ENCODE peak calls at places on chromosomes 12 and 14, in five cellular contexts. One of them, this sample, is unnamed. For H3K4me1, the result is how much of the 10 kb centered on the place peaks cover.

GRCh38 chr12:102740157-102741032 is 176.6 kb downstream of the PAH start:
- DNase-seq in ovary: no peak
- DNase-seq in upper lobe of right lung: no peak
- DNase-seq in PC-3: peak
- DNase-seq in tibial artery: no peak
- DNase-seq in this sample: no peak

GRCh38 chr14:30826070-30826469 is 48.3 kb upstream of the COCH start:
- DNase-seq in tibial artery: no peak
- DNase-seq in upper lobe of right lung: no peak
- DNase-seq in ovary: no peak
- DNase-seq in PC-3: no peak
- DNase-seq in this sample: no peak

GRCh38 chr12:65536876-65537661 is 258.6 kb downstream of the MSRB3 start:
- DNase-seq in upper lobe of right lung: no peak
- DNase-seq in tibial artery: peak
- DNase-seq in PC-3: peak
- DNase-seq in ovary: no peak
- DNase-seq in this sample: peak

GRCh38 chr12:112833272-112833671 is 41.7 kb downstream of the RPH3A start:
- DNase-seq in ovary: no peak
- DNase-seq in tibial artery: no peak
- DNase-seq in PC-3: no peak
- DNase-seq in upper lobe of right lung: no peak
- DNase-seq in this sample: no peak

GRCh38 chr12:26125451-26126339 is 858 bp upstream of the BHLHE41 start:
- DNase-seq in PC-3: peak
- DNase-seq in ovary: peak
- DNase-seq in tibial artery: peak
- DNase-seq in upper lobe of right lung: peak
- DNase-seq in this sample: peak

GRCh38 chr12:48814313-48815280 is 3.7 kb upstream of the CACNB3 start:
- DNase-seq in PC-3: peak
- DNase-seq in upper lobe of right lung: peak
- DNase-seq in tibial artery: peak
- DNase-seq in ovary: peak
- DNase-seq in this sample: peak

GRCh38 chr14:35682802-35683201 is 126.3 kb downstream of the RALGAPA1 start:
- DNase-seq in PC-3: no peak
- DNase-seq in tibial artery: no peak
- DNase-seq in upper lobe of right lung: no peak
- DNase-seq in ovary: no peak
- DNase-seq in this sample: no peak

GRCh38 chr12:120822832-120823503 is 81.2 kb downstream of the SPPL3 start:
- DNase-seq in ovary: no peak
- DNase-seq in tibial artery: no peak
- DNase-seq in PC-3: no peak
- DNase-seq in upper lobe of right lung: no peak
- DNase-seq in this sample: no peak

GRCh38 chr14:77139540-77140342 is 1.9 kb downstream of the ZDHHC22 start:
- DNase-seq in tibial artery: peak
- DNase-seq in upper lobe of right lung: no peak
- DNase-seq in ovary: no peak
- DNase-seq in PC-3: peak
- DNase-seq in this sample: no peak

GRCh38 chr12:23757541-23757962 is 191.9 kb downstream of the SOX5 start:
- DNase-seq in upper lobe of right lung: no peak
- DNase-seq in tibial artery: no peak
- DNase-seq in PC-3: no peak
- DNase-seq in ovary: no peak
- DNase-seq in this sample: no peak

GRCh38 chr14:52188381-52188780 is 79.1 kb upstream of the PTGDR start:
- DNase-seq in PC-3: peak
- DNase-seq in upper lobe of right lung: no peak
- DNase-seq in tibial artery: no peak
- DNase-seq in ovary: no peak
- DNase-seq in this sample: no peak

GRCh38 chr12:91978143-91978542 is 167.5 kb downstream of the BTG1 start:
- DNase-seq in tibial artery: no peak
- DNase-seq in ovary: no peak
- DNase-seq in upper lobe of right lung: no peak
- DNase-seq in PC-3: no peak
- DNase-seq in this sample: no peak

GRCh38 chr12:72272731-72273498 is 745 bp downstream of the TRHDE start:
- DNase-seq in upper lobe of right lung: peak
- DNase-seq in PC-3: peak
- DNase-seq in ovary: peak
- DNase-seq in tibial artery: peak
- DNase-seq in this sample: peak

GRCh38 chr14:67569651-67570290 is 30.3 kb downstream of the PIGH start:
- DNase-seq in ovary: no peak
- DNase-seq in tibial artery: peak
- DNase-seq in PC-3: no peak
- DNase-seq in upper lobe of right lung: peak
- DNase-seq in this sample: no peak

GRCh38 chr14:53409974-53410373 is 256.9 kb upstream of the DDHD1 start:
- DNase-seq in tibial artery: no peak
- DNase-seq in ovary: no peak
- DNase-seq in PC-3: no peak
- DNase-seq in upper lobe of right lung: no peak
- DNase-seq in this sample: peak

GRCh38 chr12:115437061-115437567 is 753.1 kb upstream of the TBX3 start:
- DNase-seq in ovary: no peak
- DNase-seq in tibial artery: no peak
- DNase-seq in PC-3: no peak
- DNase-seq in upper lobe of right lung: no peak
- DNase-seq in this sample: no peak

GRCh38 chr14:22560638-22561365 is 28.2 kb downstream of the DAD1 start:
- DNase-seq in upper lobe of right lung: no peak
- DNase-seq in ovary: no peak
- DNase-seq in tibial artery: no peak
- DNase-seq in PC-3: peak
- DNase-seq in this sample: no peak

GRCh38 chr12:131025234-131025633 is 71.5 kb downstream of the ADGRD1 start:
- DNase-seq in upper lobe of right lung: no peak
- DNase-seq in tibial artery: no peak
- DNase-seq in ovary: no peak
- DNase-seq in PC-3: no peak
- DNase-seq in this sample: no peak

GRCh38 chr12:16361142-16361783 is 13.8 kb downstream of the MGST1 start:
- DNase-seq in ovary: no peak
- DNase-seq in tibial artery: no peak
- DNase-seq in PC-3: no peak
- DNase-seq in upper lobe of right lung: no peak
- DNase-seq in this sample: no peak

GRCh38 chr14:64937176-64937820 is 5.2 kb downstream of the GPX2 start:
- DNase-seq in ovary: no peak
- DNase-seq in tibial artery: no peak
- DNase-seq in upper lobe of right lung: no peak
- DNase-seq in PC-3: no peak
- DNase-seq in this sample: no peak

GRCh38 chr12:517538-517937 is 57.8 kb downstream of the B4GALNT3 start:
- DNase-seq in ovary: no peak
- DNase-seq in tibial artery: no peak
- DNase-seq in upper lobe of right lung: no peak
- DNase-seq in PC-3: no peak
- DNase-seq in this sample: no peak

GRCh38 chr14:95226801-95227200 is 69.5 kb upstream of the DICER1 start:
- DNase-seq in PC-3: no peak
- DNase-seq in tibial artery: no peak
- DNase-seq in upper lobe of right lung: no peak
- DNase-seq in ovary: no peak
- DNase-seq in this sample: no peak

GRCh38 chr14:74251546-74252030 is 12.3 kb downstream of the VSX2 start:
- DNase-seq in ovary: peak
- DNase-seq in PC-3: peak
- DNase-seq in tibial artery: peak
- DNase-seq in upper lobe of right lung: peak
- DNase-seq in this sample: peak

GRCh38 chr12:112252184-112252583 is 126.8 kb downstream of the TRAFD1 start:
- DNase-seq in ovary: no peak
- DNase-seq in PC-3: peak
- DNase-seq in upper lobe of right lung: no peak
- DNase-seq in tibial artery: no peak
- DNase-seq in this sample: no peak

GRCh38 chr14:76473381-76474263 is 97.7 kb downstream of the ESRRB start:
- DNase-seq in ovary: no peak
- DNase-seq in upper lobe of right lung: peak
- DNase-seq in PC-3: no peak
- DNase-seq in tibial artery: no peak
- DNase-seq in this sample: no peak

GRCh38 chr12:16609140-16609539 is 3.2 kb upstream of the LMO3 start:
- DNase-seq in ovary: no peak
- DNase-seq in upper lobe of right lung: no peak
- DNase-seq in PC-3: peak
- DNase-seq in tibial artery: no peak
- DNase-seq in this sample: no peak

GRCh38 chr14:71395151-71395604 is 487.9 kb downstream of the PCNX1 start:
- DNase-seq in upper lobe of right lung: no peak
- DNase-seq in PC-3: no peak
- DNase-seq in tibial artery: no peak
- DNase-seq in ovary: no peak
- DNase-seq in this sample: no peak

GRCh38 chr12:80847575-80847974 is 90.2 kb downstream of the LIN7A start:
- DNase-seq in ovary: no peak
- DNase-seq in upper lobe of right lung: no peak
- DNase-seq in tibial artery: no peak
- DNase-seq in PC-3: no peak
- DNase-seq in this sample: no peak

GRCh38 chr12:49233842-49234526 is 30.9 kb upstream of the TUBA1C start:
- DNase-seq in upper lobe of right lung: peak
- DNase-seq in tibial artery: peak
- DNase-seq in PC-3: no peak
- DNase-seq in ovary: peak
- DNase-seq in this sample: no peak

GRCh38 chr14:22194669-22195068 is 394.4 kb downstream of the DAD1 start:
- DNase-seq in tibial artery: no peak
- DNase-seq in ovary: no peak
- DNase-seq in upper lobe of right lung: no peak
- DNase-seq in PC-3: no peak
- DNase-seq in this sample: no peak

GRCh38 chr14:62209287-62209899 is 447.2 kb downstream of the SNAPC1 start:
- DNase-seq in PC-3: peak
- DNase-seq in ovary: no peak
- DNase-seq in upper lobe of right lung: no peak
- DNase-seq in tibial artery: no peak
- DNase-seq in this sample: peak

GRCh38 chr14:42140831-42141279 is 534.2 kb downstream of the LRFN5 start:
- DNase-seq in ovary: no peak
- DNase-seq in PC-3: peak
- DNase-seq in tibial artery: no peak
- DNase-seq in upper lobe of right lung: no peak
- DNase-seq in this sample: peak

GRCh38 chr14:23323838-23324454 is 2.7 kb downstream of the PABPN1 start:
- DNase-seq in upper lobe of right lung: no peak
- DNase-seq in PC-3: no peak
- DNase-seq in tibial artery: no peak
- DNase-seq in ovary: no peak
- DNase-seq in this sample: no peak

GRCh38 chr12:19575307-19576243 is 136.3 kb downstream of the AEBP2 start:
- DNase-seq in tibial artery: no peak
- DNase-seq in PC-3: peak
- DNase-seq in ovary: peak
- DNase-seq in upper lobe of right lung: no peak
- DNase-seq in this sample: peak

GRCh38 chr12:93200291-93200917 is 177.3 kb upstream of the NUDT4 start:
- DNase-seq in ovary: no peak
- DNase-seq in PC-3: no peak
- DNase-seq in upper lobe of right lung: no peak
- DNase-seq in tibial artery: no peak
- DNase-seq in this sample: no peak

GRCh38 chr12:107025691-107026090 is 38.7 kb upstream of the MTERF2 start:
- DNase-seq in tibial artery: no peak
- DNase-seq in PC-3: peak
- DNase-seq in ovary: no peak
- DNase-seq in upper lobe of right lung: no peak
- DNase-seq in this sample: peak

GRCh38 chr12:107032266-107032665 is 45.3 kb upstream of the MTERF2 start:
- DNase-seq in tibial artery: no peak
- DNase-seq in upper lobe of right lung: no peak
- DNase-seq in PC-3: no peak
- DNase-seq in ovary: no peak
- DNase-seq in this sample: no peak

DNA sequence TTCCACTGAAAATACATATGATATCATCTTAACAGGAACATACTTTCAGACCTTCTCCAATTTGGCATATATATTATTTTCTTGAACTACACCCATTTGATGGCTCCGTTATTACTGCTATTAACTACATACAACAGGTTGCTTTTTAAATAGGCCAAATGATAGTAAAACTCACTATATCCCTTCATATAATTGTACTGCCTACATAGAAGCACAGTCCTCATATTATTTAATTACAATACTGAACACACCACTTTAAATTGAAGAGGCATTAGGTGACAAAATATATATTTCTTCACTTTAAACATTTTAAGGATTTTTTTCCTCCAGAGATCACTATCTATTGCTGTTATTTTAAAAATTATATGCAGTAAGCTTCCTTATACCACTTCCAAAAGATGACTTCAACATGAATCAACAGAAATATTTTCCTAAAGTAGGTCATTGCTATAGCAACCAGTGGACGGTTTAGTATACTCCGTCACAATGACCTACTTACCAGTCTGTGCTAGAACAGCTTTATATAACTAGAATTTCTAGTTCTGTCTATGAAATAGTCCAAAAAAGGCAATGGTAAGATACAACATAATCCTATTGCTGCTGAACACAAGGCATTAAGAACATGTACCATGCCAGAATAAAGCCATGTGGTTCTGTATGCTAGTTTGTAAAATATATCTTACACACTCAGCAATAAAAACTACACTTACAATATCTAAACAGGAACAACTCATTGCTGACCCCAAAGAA is 40.5 kb upstream of the MTERF2 start:
- DNase-seq in upper lobe of right lung: no peak
- DNase-seq in PC-3: peak
- DNase-seq in tibial artery: no peak
- DNase-seq in ovary: no peak
- DNase-seq in this sample: peak
- H3K4me1 ChIP-seq in upper lobe of right lung: under half
- H3K4me1 ChIP-seq in PC-3: under half
- H3K4me1 ChIP-seq in tibial artery: under half
- H3K4me1 ChIP-seq in ovary: under half
- H3K4me1 ChIP-seq in this sample: under half

GRCh38 chr14:92952497-92953298 is 29.7 kb downstream of the CHGA start:
- DNase-seq in tibial artery: peak
- DNase-seq in ovary: no peak
- DNase-seq in PC-3: no peak
- DNase-seq in upper lobe of right lung: peak
- DNase-seq in this sample: no peak
- H3K4me1 ChIP-seq in tibial artery: under half
- H3K4me1 ChIP-seq in ovary: under half
- H3K4me1 ChIP-seq in PC-3: under half
- H3K4me1 ChIP-seq in upper lobe of right lung: under half
- H3K4me1 ChIP-seq in this sample: under half

GRCh38 chr12:14387472-14387871 is 22.0 kb downstream of the ATF7IP start:
- DNase-seq in ovary: no peak
- DNase-seq in upper lobe of right lung: no peak
- DNase-seq in tibial artery: no peak
- DNase-seq in PC-3: no peak
- DNase-seq in this sample: no peak
- H3K4me1 ChIP-seq in ovary: under half
- H3K4me1 ChIP-seq in upper lobe of right lung: under half
- H3K4me1 ChIP-seq in tibial artery: under half
- H3K4me1 ChIP-seq in PC-3: under half
- H3K4me1 ChIP-seq in this sample: under half

GRCh38 chr12:90925562-90925961 is 29.4 kb downstream of the CCER1 start:
- DNase-seq in PC-3: no peak
- DNase-seq in upper lobe of right lung: no peak
- DNase-seq in tibial artery: no peak
- DNase-seq in ovary: no peak
- DNase-seq in this sample: no peak
- H3K4me1 ChIP-seq in PC-3: under half
- H3K4me1 ChIP-seq in upper lobe of right lung: under half
- H3K4me1 ChIP-seq in tibial artery: under half
- H3K4me1 ChIP-seq in ovary: under half
- H3K4me1 ChIP-seq in this sample: under half